ENCODE peak calls at places on chromosomes 11 and 22, in eight cellular contexts. One of them, this sample, is unnamed.
A peak's percentile ranks its signal among the peaks of the same experiment; 100 is the strongest.

GRCh38 chr11:77082838-77083552 is 16.2 kb downstream of the CAPN5 start:
- DNase-seq in lower lobe of right lung: peak; percentile 56
- DNase-seq in heart left ventricle: peak; percentile 70
- DNase-seq in lung: no peak
- DNase-seq in neuronal stem cell: no peak
- DNase-seq in mesendoderm: peak; percentile 28
- DNase-seq in tibial nerve: peak; percentile 48
- DNase-seq in adipocyte: no peak
- DNase-seq in this sample: peak; percentile 71

GRCh38 chr11:129828301-129828836 is 12.7 kb downstream of the TMEM45B start:
- DNase-seq in lower lobe of right lung: no peak
- DNase-seq in heart left ventricle: no peak
- DNase-seq in lung: peak; percentile 67
- DNase-seq in neuronal stem cell: no peak
- DNase-seq in mesendoderm: no peak
- DNase-seq in tibial nerve: no peak
- DNase-seq in adipocyte: no peak
- DNase-seq in this sample: no peak

GRCh38 chr22:35930933-35931332 is 97.7 kb downstream of the RBFOX2 start:
- DNase-seq in lower lobe of right lung: no peak
- DNase-seq in heart left ventricle: no peak
- DNase-seq in lung: no peak
- DNase-seq in neuronal stem cell: peak; percentile 20
- DNase-seq in mesendoderm: peak; percentile 78
- DNase-seq in tibial nerve: peak; percentile 47
- DNase-seq in adipocyte: peak; percentile 78
- DNase-seq in this sample: peak; percentile 20

GRCh38 chr22:21587803-21588611 is 20.5 kb downstream of the UBE2L3 start:
- DNase-seq in lower lobe of right lung: no peak
- DNase-seq in heart left ventricle: no peak
- DNase-seq in lung: no peak
- DNase-seq in neuronal stem cell: no peak
- DNase-seq in mesendoderm: no peak
- DNase-seq in tibial nerve: no peak
- DNase-seq in adipocyte: no peak
- DNase-seq in this sample: no peak

GRCh38 chr11:64230209-64230984 is at the start of gene DNAJC4:
- DNase-seq in lower lobe of right lung: peak; percentile 95
- DNase-seq in heart left ventricle: peak; percentile 94
- DNase-seq in lung: peak; percentile 93
- DNase-seq in neuronal stem cell: peak; percentile 95
- DNase-seq in mesendoderm: peak; percentile 97
- DNase-seq in tibial nerve: peak; percentile 94
- DNase-seq in adipocyte: peak; percentile 93
- DNase-seq in this sample: peak; percentile 84

GRCh38 chr11:111836766-111837165 is 34.6 kb downstream of the ALG9 start:
- DNase-seq in lower lobe of right lung: no peak
- DNase-seq in heart left ventricle: no peak
- DNase-seq in lung: no peak
- DNase-seq in neuronal stem cell: no peak
- DNase-seq in mesendoderm: no peak
- DNase-seq in tibial nerve: no peak
- DNase-seq in adipocyte: peak; percentile 40
- DNase-seq in this sample: no peak

GRCh38 chr22:35582861-35583670 is 34.1 kb downstream of the MB start:
- DNase-seq in lower lobe of right lung: peak; percentile 70
- DNase-seq in heart left ventricle: no peak
- DNase-seq in lung: peak; percentile 62
- DNase-seq in neuronal stem cell: peak; percentile 76
- DNase-seq in mesendoderm: peak; percentile 72
- DNase-seq in tibial nerve: peak; percentile 49
- DNase-seq in adipocyte: peak; percentile 77
- DNase-seq in this sample: peak; percentile 64

GRCh38 chr22:43242627-43243026 is 55.7 kb upstream of the TTLL12 start:
- DNase-seq in lower lobe of right lung: no peak
- DNase-seq in heart left ventricle: no peak
- DNase-seq in lung: no peak
- DNase-seq in neuronal stem cell: no peak
- DNase-seq in mesendoderm: no peak
- DNase-seq in tibial nerve: no peak
- DNase-seq in adipocyte: no peak
- DNase-seq in this sample: no peak

GRCh38 chr11:12061851-12062560 is 48.4 kb upstream of the MICAL2 start:
- DNase-seq in lower lobe of right lung: no peak
- DNase-seq in heart left ventricle: no peak
- DNase-seq in lung: no peak
- DNase-seq in neuronal stem cell: no peak
- DNase-seq in mesendoderm: no peak
- DNase-seq in tibial nerve: no peak
- DNase-seq in adipocyte: no peak
- DNase-seq in this sample: no peak

GRCh38 chr11:75428301-75428724 is 4.7 kb downstream of the KLHL35 start:
- DNase-seq in lower lobe of right lung: peak; percentile 96
- DNase-seq in heart left ventricle: peak; percentile 95
- DNase-seq in lung: peak; percentile 86
- DNase-seq in neuronal stem cell: no peak
- DNase-seq in mesendoderm: peak; percentile 81
- DNase-seq in tibial nerve: peak; percentile 93
- DNase-seq in adipocyte: peak; percentile 95
- DNase-seq in this sample: peak; percentile 98

GRCh38 chr11:4479676-4480075 is 2.8 kb upstream of the OR52K1 start:
- DNase-seq in lower lobe of right lung: no peak
- DNase-seq in heart left ventricle: no peak
- DNase-seq in lung: no peak
- DNase-seq in neuronal stem cell: no peak
- DNase-seq in mesendoderm: no peak
- DNase-seq in tibial nerve: no peak
- DNase-seq in adipocyte: no peak
- DNase-seq in this sample: no peak

GRCh38 chr11:106281455-106282173 is 204.2 kb downstream of the AASDHPPT start:
- DNase-seq in lower lobe of right lung: no peak
- DNase-seq in heart left ventricle: no peak
- DNase-seq in lung: no peak
- DNase-seq in neuronal stem cell: no peak
- DNase-seq in mesendoderm: no peak
- DNase-seq in tibial nerve: no peak
- DNase-seq in adipocyte: peak; percentile 75
- DNase-seq in this sample: no peak

GRCh38 chr11:27698872-27699241 is 1.4 kb downstream of the BDNF start:
- DNase-seq in lower lobe of right lung: peak; percentile 78
- DNase-seq in heart left ventricle: peak; percentile 72
- DNase-seq in lung: peak; percentile 66
- DNase-seq in neuronal stem cell: peak; percentile 92
- DNase-seq in mesendoderm: peak; percentile 94
- DNase-seq in tibial nerve: peak; percentile 57
- DNase-seq in adipocyte: peak; percentile 97
- DNase-seq in this sample: peak; percentile 73

GRCh38 chr22:44348963-44349950 is 36.5 kb upstream of the SHISAL1 start:
- DNase-seq in lower lobe of right lung: no peak
- DNase-seq in heart left ventricle: no peak
- DNase-seq in lung: no peak
- DNase-seq in neuronal stem cell: no peak
- DNase-seq in mesendoderm: no peak
- DNase-seq in tibial nerve: no peak
- DNase-seq in adipocyte: no peak
- DNase-seq in this sample: no peak

GRCh38 chr22:18031670-18032454 is 7.5 kb upstream of the MICAL3 start:
- DNase-seq in lower lobe of right lung: no peak
- DNase-seq in heart left ventricle: peak; percentile 68
- DNase-seq in lung: no peak
- DNase-seq in neuronal stem cell: no peak
- DNase-seq in mesendoderm: peak; percentile 48
- DNase-seq in tibial nerve: no peak
- DNase-seq in adipocyte: peak; percentile 86
- DNase-seq in this sample: peak; percentile 24

DNA sequence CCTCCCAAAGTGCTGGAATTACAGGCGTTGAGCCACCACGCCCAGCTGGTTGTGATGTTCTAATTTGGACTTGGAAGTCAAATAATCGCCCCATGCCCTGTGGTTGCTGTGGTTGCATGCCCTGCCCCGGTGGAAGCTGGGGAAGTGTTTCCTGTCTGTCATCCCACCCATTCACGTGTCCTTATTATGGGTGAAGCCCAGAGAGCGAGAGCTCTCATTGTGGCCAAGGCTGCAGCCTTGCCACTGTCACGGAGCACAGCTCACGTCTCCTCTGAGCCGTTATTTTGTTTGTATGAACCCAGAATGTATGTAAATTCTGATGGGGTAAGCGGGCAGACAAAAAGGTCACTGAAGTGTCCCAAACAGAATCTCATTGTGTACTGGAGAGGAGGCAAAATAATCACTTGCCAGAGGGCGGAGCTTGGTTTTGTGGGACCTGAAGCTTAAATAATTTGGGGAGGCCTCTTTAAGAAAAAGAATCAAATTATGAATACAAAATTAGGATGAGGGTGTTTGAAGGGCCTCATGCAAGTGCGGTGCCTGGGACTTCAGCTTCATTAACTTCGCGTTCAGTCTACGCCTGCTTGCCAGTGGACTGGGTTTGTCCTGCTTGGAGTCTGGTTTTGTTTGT is 25.8 kb upstream of the TREH start:
- DNase-seq in lower lobe of right lung: peak; percentile 63
- DNase-seq in heart left ventricle: no peak
- DNase-seq in lung: no peak
- DNase-seq in neuronal stem cell: no peak
- DNase-seq in mesendoderm: no peak
- DNase-seq in tibial nerve: no peak
- DNase-seq in adipocyte: no peak
- DNase-seq in this sample: no peak
- H3K4me3 ChIP-seq in lower lobe of right lung: no peak overlapping the region
- H3K4me3 ChIP-seq in heart left ventricle: no peak overlapping the region
- H3K4me3 ChIP-seq in lung: no peak overlapping the region
- H3K4me3 ChIP-seq in neuronal stem cell: no peak overlapping the region
- H3K4me3 ChIP-seq in mesendoderm: no peak overlapping the region
- H3K4me3 ChIP-seq in tibial nerve: no peak overlapping the region
- H3K4me3 ChIP-seq in adipocyte: no peak overlapping the region
- H3K4me3 ChIP-seq in this sample: no peak overlapping the region

GRCh38 chr11:66625041-66625751 is 8.8 kb downstream of the RBM14 start:
- DNase-seq in lower lobe of right lung: no peak
- DNase-seq in heart left ventricle: no peak
- DNase-seq in lung: no peak
- DNase-seq in neuronal stem cell: no peak
- DNase-seq in mesendoderm: no peak
- DNase-seq in tibial nerve: no peak
- DNase-seq in adipocyte: no peak
- DNase-seq in this sample: no peak
- H3K4me1 ChIP-seq in lower lobe of right lung: peaks cover 42% of the 10 kb centered on the region
- H3K4me1 ChIP-seq in heart left ventricle: peaks cover 58% of the 10 kb centered on the region
- H3K4me1 ChIP-seq in lung: peaks cover 11% of the 10 kb centered on the region
- H3K4me1 ChIP-seq in neuronal stem cell: peaks cover 6% of the 10 kb centered on the region
- H3K4me1 ChIP-seq in mesendoderm: no peaks in the 10 kb centered on the region
- H3K4me1 ChIP-seq in tibial nerve: peaks cover 25% of the 10 kb centered on the region
- H3K4me1 ChIP-seq in adipocyte: peaks cover 19% of the 10 kb centered on the region
- H3K4me1 ChIP-seq in this sample: no peaks in the 10 kb centered on the region

GRCh38 chr11:68810164-68810563 is 31.6 kb downstream of the CPT1A start:
- DNase-seq in lower lobe of right lung: no peak
- DNase-seq in heart left ventricle: peak; percentile 92
- DNase-seq in lung: no peak
- DNase-seq in neuronal stem cell: no peak
- DNase-seq in mesendoderm: no peak
- DNase-seq in tibial nerve: no peak
- DNase-seq in adipocyte: no peak
- DNase-seq in this sample: peak; percentile 86
- H3K36me3 ChIP-seq in lower lobe of right lung: peaks cover 89% of the 10 kb centered on the region
- H3K36me3 ChIP-seq in heart left ventricle: peaks cover 65% of the 10 kb centered on the region
- H3K36me3 ChIP-seq in lung: peaks cover 2% of the 10 kb centered on the region
- H3K36me3 ChIP-seq in neuronal stem cell: no peaks in the 10 kb centered on the region
- H3K36me3 ChIP-seq in mesendoderm: no peaks in the 10 kb centered on the region
- H3K36me3 ChIP-seq in tibial nerve: peaks cover 11% of the 10 kb centered on the region
- H3K36me3 ChIP-seq in adipocyte: peaks cover 7% of the 10 kb centered on the region
- H3K36me3 ChIP-seq in this sample: peaks cover 11% of the 10 kb centered on the region

GRCh38 chr22:31093090-31093850 is 12.2 kb downstream of the SMTN start:
- DNase-seq in lower lobe of right lung: no peak
- DNase-seq in heart left ventricle: peak; percentile 89
- DNase-seq in lung: no peak
- DNase-seq in neuronal stem cell: no peak
- DNase-seq in mesendoderm: no peak
- DNase-seq in tibial nerve: no peak
- DNase-seq in adipocyte: no peak
- DNase-seq in this sample: no peak
- H3K4me3 ChIP-seq in lower lobe of right lung: no peak overlapping the region
- H3K4me3 ChIP-seq in heart left ventricle: peak overlapping the region; percentile 61
- H3K4me3 ChIP-seq in lung: no peak overlapping the region
- H3K4me3 ChIP-seq in neuronal stem cell: no peak overlapping the region
- H3K4me3 ChIP-seq in mesendoderm: no peak overlapping the region
- H3K4me3 ChIP-seq in tibial nerve: no peak overlapping the region
- H3K4me3 ChIP-seq in adipocyte: no peak overlapping the region
- H3K4me3 ChIP-seq in this sample: no peak overlapping the region

DNA sequence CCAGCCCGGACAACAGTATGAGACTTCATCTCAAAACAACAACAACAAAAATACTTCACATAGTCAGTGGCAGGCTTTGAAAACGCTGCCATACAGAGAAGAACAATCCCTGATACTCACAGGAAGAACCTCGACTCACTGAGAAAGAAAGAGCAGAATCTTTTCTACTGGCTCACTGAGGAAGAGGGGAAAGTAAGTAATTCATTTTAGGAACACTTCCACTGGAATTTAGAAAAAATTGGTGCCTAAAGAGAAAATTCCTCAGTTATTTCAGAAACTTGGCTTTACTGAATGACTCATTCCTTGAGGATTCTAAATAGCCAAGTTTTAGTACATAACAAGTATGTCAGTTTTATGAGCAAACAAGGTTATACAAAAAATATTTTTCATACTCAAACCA is 12.3 kb downstream of the NARS2 start:
- DNase-seq in lower lobe of right lung: no peak
- DNase-seq in heart left ventricle: no peak
- DNase-seq in lung: no peak
- DNase-seq in neuronal stem cell: no peak
- DNase-seq in mesendoderm: peak; percentile 25
- DNase-seq in tibial nerve: no peak
- DNase-seq in adipocyte: peak; percentile 76
- DNase-seq in this sample: no peak
- H3K4me1 ChIP-seq in lower lobe of right lung: peaks cover 42% of the 10 kb centered on the region
- H3K4me1 ChIP-seq in heart left ventricle: peaks cover 31% of the 10 kb centered on the region
- H3K4me1 ChIP-seq in lung: peaks cover 10% of the 10 kb centered on the region
- H3K4me1 ChIP-seq in neuronal stem cell: peaks cover 3% of the 10 kb centered on the region
- H3K4me1 ChIP-seq in mesendoderm: no peaks in the 10 kb centered on the region
- H3K4me1 ChIP-seq in tibial nerve: peaks cover 28% of the 10 kb centered on the region
- H3K4me1 ChIP-seq in adipocyte: peaks cover 39% of the 10 kb centered on the region
- H3K4me1 ChIP-seq in this sample: peaks cover 8% of the 10 kb centered on the region

DNA sequence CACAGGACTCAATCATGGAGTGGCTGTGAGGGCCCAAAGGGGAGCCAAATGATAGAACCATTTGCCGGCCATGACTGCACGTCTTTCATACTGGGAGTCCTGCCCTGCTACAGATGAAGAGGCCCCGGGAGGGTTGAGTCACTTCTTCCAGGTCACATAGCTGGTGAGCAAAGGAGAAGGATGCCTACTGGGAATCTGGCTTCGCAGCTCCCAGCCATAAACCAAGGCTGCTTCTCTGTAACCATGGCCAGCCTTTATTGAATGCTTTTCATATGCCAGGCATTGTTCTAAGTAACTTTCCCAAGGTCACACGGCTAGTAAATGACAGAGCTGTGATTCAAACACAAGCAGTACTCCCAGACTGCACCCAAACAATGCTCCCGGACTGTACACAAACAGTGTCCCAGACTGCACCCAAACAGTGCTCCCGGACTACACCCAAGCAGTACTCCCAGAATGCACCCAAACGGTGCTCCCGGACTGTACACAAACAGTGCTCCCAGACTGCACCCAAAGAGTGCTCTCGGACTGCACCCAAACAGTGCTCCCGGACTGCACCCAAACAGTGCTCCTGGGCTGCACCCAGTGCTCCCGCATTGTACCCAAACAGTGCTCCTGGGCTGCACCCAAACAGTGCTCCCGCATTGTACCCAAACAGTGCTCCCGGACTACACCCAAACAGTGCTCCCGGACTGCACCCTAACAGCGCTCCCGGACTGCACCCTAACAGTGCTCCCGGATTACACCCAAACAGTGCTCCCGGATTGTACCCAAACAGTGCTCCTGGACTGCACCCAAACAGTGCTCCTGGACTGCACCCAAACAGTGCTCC is 89.8 kb downstream of the FBXO7 start:
- DNase-seq in lower lobe of right lung: no peak
- DNase-seq in heart left ventricle: peak; percentile 43
- DNase-seq in lung: no peak
- DNase-seq in neuronal stem cell: no peak
- DNase-seq in mesendoderm: no peak
- DNase-seq in tibial nerve: no peak
- DNase-seq in adipocyte: peak; percentile 42
- DNase-seq in this sample: no peak
- H3K36me3 ChIP-seq in lower lobe of right lung: no peaks in the 10 kb centered on the region
- H3K36me3 ChIP-seq in heart left ventricle: no peaks in the 10 kb centered on the region
- H3K36me3 ChIP-seq in lung: no peaks in the 10 kb centered on the region
- H3K36me3 ChIP-seq in neuronal stem cell: no peaks in the 10 kb centered on the region
- H3K36me3 ChIP-seq in mesendoderm: no peaks in the 10 kb centered on the region
- H3K36me3 ChIP-seq in tibial nerve: no peaks in the 10 kb centered on the region
- H3K36me3 ChIP-seq in adipocyte: no peaks in the 10 kb centered on the region
- H3K36me3 ChIP-seq in this sample: no peaks in the 10 kb centered on the region